ENCODE peak calls at places on chromosomes 7 and 10, in ten cellular contexts. E, R, H, F, C, V, D, A, Y and K are unnamed samples.

GRCh38 chr7:7653568-7654187 is 13.1 kb downstream of the UMAD1 start:
- DNase-seq in E (peak), R (no peak), H (no peak), F (no peak), C (peak), V (peak), D (peak), A (peak), Y (peak), K (peak)

GRCh38 chr7:112205348-112206237 is 606 bp downstream of the DOCK4 start:
- DNase-seq in E (peak), R (peak), H (no peak), F (peak), C (peak), V (peak), D (peak), A (peak), Y (peak), K (peak)

GRCh38 chr10:6314620-6315205 is 112.0 kb downstream of the PFKFB3 start:
- DNase-seq in E (no peak), R (no peak), H (no peak), F (no peak), C (no peak), V (no peak), D (peak), A (no peak), Y (no peak), K (peak)

GRCh38 chr10:34178196-34178595 is 636.9 kb downstream of the PARD3 start:
- DNase-seq in E (no peak), R (no peak), H (no peak), F (no peak), C (no peak), V (no peak), D (no peak), A (no peak), Y (no peak), K (no peak)

GRCh38 chr7:120215654-120216053 is 57.3 kb upstream of the KCND2 start:
- DNase-seq in E (no peak), R (no peak), H (no peak), F (no peak), C (no peak), V (no peak), D (no peak), A (no peak), Y (no peak), K (no peak)

GRCh38 chr10:27245846-27246245 is 5.2 kb upstream of the ACBD5 start:
- DNase-seq in E (no peak), R (no peak), H (no peak), F (no peak), C (no peak), V (no peak), D (no peak), A (no peak), Y (no peak), K (no peak)

GRCh38 chr10:2137549-2138174 is 400.3 kb upstream of the ADARB2 start:
- DNase-seq in E (peak), R (no peak), H (no peak), F (peak), C (no peak), V (peak), D (no peak), A (peak), Y (peak), K (peak)

GRCh38 chr10:125213541-125214282 is 53.3 kb upstream of the CTBP2 start:
- DNase-seq in E (no peak), R (no peak), H (no peak), F (no peak), C (no peak), V (no peak), D (no peak), A (no peak), Y (no peak), K (no peak)

GRCh38 chr10:119377431-119377830 is 165.1 kb downstream of the RGS10 start:
- DNase-seq in E (no peak), R (no peak), H (no peak), F (no peak), C (no peak), V (no peak), D (no peak), A (no peak), Y (no peak), K (no peak)

GRCh38 chr10:24851595-24851994 is 100.8 kb downstream of the PRTFDC1 start:
- DNase-seq in E (no peak), R (no peak), H (no peak), F (peak), C (peak), V (no peak), D (peak), A (no peak), Y (peak), K (peak)

GRCh38 chr7:128876127-128876526 is 13.5 kb downstream of the ATP6V1F start:
- DNase-seq in E (no peak), R (no peak), H (no peak), F (no peak), C (no peak), V (no peak), D (peak), A (no peak), Y (no peak), K (peak)

GRCh38 chr10:110137142-110137545 is 70.3 kb upstream of the MXI1 start:
- DNase-seq in E (peak), R (no peak), H (no peak), F (peak), C (peak), V (peak), D (no peak), A (no peak), Y (peak), K (peak)

GRCh38 chr10:70255329-70256299 is 22.4 kb upstream of the PPA1 start:
- DNase-seq in E (no peak), R (peak), H (no peak), F (peak), C (no peak), V (peak), D (no peak), A (no peak), Y (peak), K (peak)

GRCh38 chr7:33874943-33875342 is 30.4 kb upstream of the BMPER start:
- DNase-seq in E (peak), R (no peak), H (no peak), F (peak), C (no peak), V (no peak), D (no peak), A (no peak), Y (no peak), K (no peak)

GRCh38 chr10:95257849-95258248 is 33.0 kb downstream of the PDLIM1 start:
- DNase-seq in E (no peak), R (no peak), H (no peak), F (no peak), C (no peak), V (no peak), D (no peak), A (no peak), Y (no peak), K (no peak)

GRCh38 chr10:70650104-70650503 is 22.2 kb upstream of the ADAMTS14 start:
- DNase-seq in E (no peak), R (no peak), H (no peak), F (no peak), C (no peak), V (no peak), D (no peak), A (no peak), Y (no peak), K (no peak)

GRCh38 chr10:35194471-35194870 is 67.8 kb downstream of the CREM start:
- DNase-seq in E (no peak), R (no peak), H (no peak), F (no peak), C (no peak), V (no peak), D (no peak), A (no peak), Y (no peak), K (no peak)

GRCh38 chr7:549891-550625 is 30.4 kb upstream of the PDGFA start:
- DNase-seq in E (no peak), R (no peak), H (no peak), F (no peak), C (no peak), V (no peak), D (no peak), A (no peak), Y (no peak), K (no peak)
- H3K4me3 ChIP-seq in E (no peak), R (no peak), H (no peak), F (no peak), C (no peak), V (no peak), D (no peak), A (no peak), Y (no peak), K (no peak)

DNA sequence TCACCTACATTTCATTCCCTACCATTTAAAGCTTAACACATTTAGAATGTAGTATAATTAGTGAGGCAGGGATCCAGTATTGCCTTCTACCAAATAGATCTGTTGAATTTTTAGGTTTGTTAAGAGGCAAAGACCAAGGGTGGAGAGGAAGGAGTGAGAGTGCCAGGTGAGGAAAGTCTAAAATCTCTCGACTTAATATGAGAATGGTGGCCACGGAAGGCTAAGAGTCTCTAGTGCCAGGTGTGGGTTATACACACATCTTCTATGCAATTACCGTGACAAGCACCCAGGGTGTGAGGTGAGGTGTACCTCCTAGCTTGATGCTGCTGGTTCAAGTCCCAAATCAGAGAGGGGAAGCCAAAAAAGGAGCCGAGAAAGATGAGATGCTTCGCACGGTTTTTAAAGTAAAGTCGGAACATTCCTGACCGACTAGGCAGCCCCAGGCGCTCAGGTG is 439 bp downstream of the IQUB start:
- DNase-seq in E (no peak), R (no peak), H (no peak), F (no peak), C (no peak), V (no peak), D (peak), A (no peak), Y (peak), K (no peak)
- H3K4me3 ChIP-seq in E (peak), R (peak), H (peak), F (peak), C (peak), V (peak), D (peak), A (peak), Y (peak), K (peak)

DNA sequence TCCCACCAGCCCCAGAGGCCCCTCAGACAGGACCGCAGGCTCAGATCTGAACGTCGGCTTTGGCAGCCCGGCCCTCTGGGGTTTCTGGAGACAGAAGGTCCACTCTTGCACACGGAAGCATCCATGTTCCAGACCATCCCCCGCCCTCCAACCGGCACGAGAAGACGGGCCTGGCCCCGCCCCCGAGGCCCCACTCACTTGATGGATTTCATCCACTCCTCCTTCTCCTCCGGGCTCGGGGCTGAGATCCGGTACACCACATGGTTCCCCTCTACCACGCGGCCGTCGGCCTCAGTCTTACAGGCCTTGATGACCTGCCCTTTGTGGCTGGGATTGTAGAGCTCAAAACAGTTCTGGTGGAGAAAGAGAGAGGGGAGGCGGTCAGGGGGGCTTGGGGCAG is 107.3 kb downstream of the CYTH3 start:
- DNase-seq in E (no peak), R (no peak), H (no peak), F (no peak), C (no peak), V (no peak), D (peak), A (peak), Y (no peak), K (no peak)
- H3K4me3 ChIP-seq in E (no peak), R (no peak), H (no peak), F (no peak), C (no peak), V (no peak), D (no peak), A (no peak), Y (no peak), K (no peak)

GRCh38 chr10:62373995-62374861 is at the start of gene ZNF365:
- DNase-seq in E (peak), R (no peak), H (no peak), F (peak), C (peak), V (peak), D (peak), A (peak), Y (peak), K (peak)
- H3K4me3 ChIP-seq in E (peak), R (peak), H (peak), F (peak), C (peak), V (peak), D (peak), A (peak), Y (peak), K (peak)

GRCh38 chr7:106767498-106768323 is 97.4 kb upstream of the PIK3CG start:
- DNase-seq in E (peak), R (no peak), H (no peak), F (peak), C (peak), V (no peak), D (no peak), A (no peak), Y (peak), K (no peak)
- H3K4me3 ChIP-seq in E (peak), R (peak), H (peak), F (no peak), C (no peak), V (no peak), D (no peak), A (no peak), Y (peak), K (no peak)

DNA sequence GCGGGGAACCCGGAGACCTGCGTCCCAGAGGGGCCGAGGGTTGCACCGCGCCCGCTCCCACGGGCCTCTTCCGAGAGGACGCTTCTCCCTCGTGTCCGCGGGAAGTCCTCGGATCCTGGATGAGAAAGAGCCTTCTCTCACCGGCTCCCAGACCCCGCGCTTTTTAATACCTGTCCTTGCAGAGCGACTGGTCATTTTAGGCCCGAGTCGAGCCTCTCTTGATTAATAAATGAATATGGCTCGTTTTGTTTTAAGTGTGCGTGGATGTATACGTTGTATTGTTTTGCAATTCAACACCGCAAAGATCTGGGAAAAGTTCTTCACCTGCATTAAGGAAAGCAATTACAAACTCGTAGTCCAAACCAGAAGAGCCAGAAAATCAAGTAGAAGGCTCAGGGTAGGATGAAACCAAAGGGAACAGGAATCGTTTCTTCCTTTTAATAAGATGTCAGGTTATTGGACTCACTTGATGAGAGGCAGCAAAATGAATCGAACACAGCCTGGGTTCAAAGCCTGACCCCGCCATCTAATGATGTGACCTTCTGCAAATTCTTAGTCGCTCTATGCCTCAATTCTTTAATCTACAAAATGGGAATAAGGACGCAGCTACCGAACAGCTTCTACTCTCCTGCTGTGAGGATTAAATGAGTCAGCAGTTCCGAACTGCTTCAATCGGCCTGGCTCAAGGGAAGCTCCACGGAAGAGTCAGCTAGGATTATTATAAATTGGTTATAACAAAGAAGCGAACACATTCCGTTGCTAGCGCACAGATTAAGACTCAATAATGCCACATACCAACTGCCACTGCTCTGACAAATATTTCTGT is 277.8 kb upstream of the NEBL start:
- DNase-seq in E (peak), R (no peak), H (no peak), F (no peak), C (peak), V (peak), D (no peak), A (peak), Y (no peak), K (peak)
- H3K4me3 ChIP-seq in E (no peak), R (peak), H (peak), F (peak), C (peak), V (peak), D (no peak), A (peak), Y (no peak), K (peak)

GRCh38 chr10:623477-624311 is 65.8 kb downstream of the DIP2C start:
- DNase-seq in E (no peak), R (no peak), H (no peak), F (no peak), C (no peak), V (peak), D (no peak), A (no peak), Y (no peak), K (no peak)

GRCh38 chr10:624605-625334 is 64.7 kb downstream of the DIP2C start:
- DNase-seq in E (peak), R (no peak), H (no peak), F (peak), C (peak), V (peak), D (peak), A (peak), Y (no peak), K (peak)

GRCh38 chr10:625751-626711 is 63.4 kb downstream of the DIP2C start:
- DNase-seq in E (peak), R (no peak), H (no peak), F (no peak), C (no peak), V (no peak), D (no peak), A (peak), Y (no peak), K (no peak)

GRCh38 chr10:624312-624604 is 65.2 kb downstream of the DIP2C start:
- DNase-seq in E (no peak), R (no peak), H (no peak), F (no peak), C (no peak), V (peak), D (no peak), A (no peak), Y (no peak), K (no peak)

GRCh38 chr10:625335-625699 is 64.2 kb downstream of the DIP2C start:
- DNase-seq in E (peak), R (no peak), H (no peak), F (no peak), C (no peak), V (no peak), D (no peak), A (peak), Y (no peak), K (no peak)
- H3K4me3 ChIP-seq in E (peak), R (peak), H (peak), F (no peak), C (peak), V (no peak), D (peak), A (no peak), Y (no peak), K (no peak)